ENCODE peak calls at places on chromosomes 2 and 18, in six cellular contexts. R, Q, J, M, N and U are unnamed samples.
A peak's percentile ranks its signal among the peaks of the same experiment; 100 is the strongest.

GRCh38 chr2:202035089-202035940 is 1.7 kb downstream of the FZD7 start:
- DNase-seq in Q (peak; percentile 82), R (peak; percentile 87), N (peak; percentile 10), J (peak; percentile 54), M (no peak), U (peak; percentile 74)

GRCh38 chr2:135637456-135638087 is 104.1 kb upstream of the UBXN4 start:
- DNase-seq in M (no peak), Q (no peak), N (no peak), R (no peak), J (no peak), U (no peak)

GRCh38 chr2:216700088-216700567 is 4.8 kb upstream of the IGFBP5 start:
- DNase-seq in Q (no peak), N (no peak), M (no peak), R (no peak), J (no peak), U (no peak)

GRCh38 chr2:221635949-221636348 is 63.8 kb upstream of the EPHA4 start:
- DNase-seq in Q (peak; percentile 25), J (no peak), M (no peak), R (no peak), N (no peak), U (no peak)

GRCh38 chr18:11989966-11990380 is 8.7 kb downstream of the IMPA2 start:
- DNase-seq in Q (peak; percentile 42), M (no peak), R (no peak), J (no peak), N (no peak), U (no peak)

GRCh38 chr2:129408570-129408969 is 570.9 kb upstream of the RAB6C start:
- DNase-seq in J (no peak), Q (no peak), R (no peak), N (no peak), M (no peak), U (no peak)

GRCh38 chr18:62525611-62526010 is 2.8 kb downstream of the ZCCHC2 start:
- DNase-seq in R (no peak), Q (no peak), J (no peak), N (no peak), M (no peak), U (no peak)

GRCh38 chr2:171084128-171084527 is 76.6 kb downstream of the TLK1 start:
- DNase-seq in J (no peak), Q (peak; percentile 16), N (no peak), R (no peak), M (no peak), U (no peak)

GRCh38 chr18:78526923-78527775 is 452.5 kb upstream of the SALL3 start:
- DNase-seq in J (peak; percentile 55), Q (no peak), R (no peak), N (no peak), M (no peak), U (peak; percentile 11)

GRCh38 chr2:186543561-186544131 is 46.2 kb upstream of the ITGAV start:
- DNase-seq in M (no peak), Q (peak; percentile 49), R (peak; percentile 80), J (no peak), N (peak; percentile 52), U (no peak)

GRCh38 chr2:133919285-133919684 is 334.6 kb upstream of the MGAT5 start:
- DNase-seq in R (peak; percentile 31), Q (no peak), J (no peak), M (no peak), N (peak; percentile 26), U (no peak)

GRCh38 chr18:22032392-22032961 is 136.9 kb upstream of the GATA6 start:
- DNase-seq in M (no peak), J (no peak), Q (peak; percentile 93), R (peak; percentile 92), N (peak; percentile 91), U (peak; percentile 8)

GRCh38 chr18:48975817-48976649 is 25.3 kb upstream of the SMAD7 start:
- DNase-seq in N (peak; percentile 61), R (peak; percentile 57), J (no peak), Q (peak; percentile 81), M (no peak), U (peak; percentile 62)

GRCh38 chr2:209138079-209138478 is 285.8 kb upstream of the MAP2 start:
- DNase-seq in R (no peak), J (no peak), M (no peak), Q (peak; percentile 76), N (no peak), U (no peak)

GRCh38 chr2:118641711-118642110 is 205.7 kb downstream of the EN1 start:
- DNase-seq in N (peak; percentile 27), R (no peak), M (no peak), J (no peak), Q (no peak), U (no peak)

GRCh38 chr2:240556553-240557100 is 1.2 kb downstream of the ANKMY1 start:
- DNase-seq in N (peak; percentile 44), R (peak; percentile 37), J (peak; percentile 82), Q (peak; percentile 86), M (no peak), U (no peak)

GRCh38 chr2:240224676-240225075 is 84.2 kb upstream of the OTOS start:
- DNase-seq in J (no peak), Q (no peak), R (peak; percentile 84), N (peak; percentile 97), M (no peak), U (no peak)

GRCh38 chr2:223723954-223724411 is 113.4 kb downstream of the AP1S3 start:
- DNase-seq in J (peak; percentile 87), Q (peak; percentile 97), N (peak; percentile 6), M (no peak), R (no peak), U (no peak)

GRCh38 chr2:223724831-223725230 is 112.6 kb downstream of the AP1S3 start:
- DNase-seq in M (no peak), R (peak; percentile 48), N (no peak), Q (peak; percentile 51), J (no peak), U (no peak)

GRCh38 chr2:223725494-223725893 is 111.9 kb downstream of the AP1S3 start:
- DNase-seq in J (peak; percentile 89), R (peak; percentile 99), M (peak; percentile 80), Q (peak; percentile 97), N (peak; percentile 95), U (peak; percentile 80)

GRCh38 chr2:223722226-223722625 is 115.2 kb downstream of the AP1S3 start:
- DNase-seq in Q (no peak), R (no peak), M (no peak), J (no peak), N (no peak), U (no peak)

GRCh38 chr2:223725986-223726970 is 111.1 kb downstream of the AP1S3 start:
- DNase-seq in M (no peak), R (no peak), N (peak; percentile 40), J (no peak), Q (peak; percentile 46), U (no peak)
- H2BK120ac ChIP-seq in M (peak overlapping the region; percentile 75), R (peak overlapping the region; percentile 97), N (peak overlapping the region; percentile 54), J (no peak overlapping the region), Q (no peak overlapping the region), U (no peak overlapping the region)

GRCh38 chr2:196601430-196602306 is 37.8 kb upstream of the CCDC150 start:
- DNase-seq in R (peak; percentile 97), M (no peak), Q (peak; percentile 52), J (no peak), N (peak; percentile 90), U (no peak)
- H2BK120ac ChIP-seq in R (peak overlapping the region; percentile 77), M (no peak overlapping the region), Q (no peak overlapping the region), J (no peak overlapping the region), N (no peak overlapping the region), U (no peak overlapping the region)

GRCh38 chr2:99861376-99861760 is 281.0 kb downstream of the AFF3 start:
- DNase-seq in R (peak; percentile 66), Q (no peak), N (no peak), M (no peak), J (no peak), U (no peak)

GRCh38 chr2:99858951-99859596 is 283.3 kb downstream of the AFF3 start:
- DNase-seq in R (peak; percentile 83), Q (no peak), N (no peak), M (no peak), J (no peak), U (no peak)

GRCh38 chr2:99856119-99856518 is 286.3 kb downstream of the AFF3 start:
- DNase-seq in M (no peak), J (no peak), R (no peak), N (no peak), Q (no peak), U (no peak)

GRCh38 chr2:99860720-99861375 is 281.5 kb downstream of the AFF3 start:
- DNase-seq in M (no peak), R (peak; percentile 36), Q (no peak), J (no peak), N (no peak), U (no peak)

GRCh38 chr2:99857867-99858444 is 284.4 kb downstream of the AFF3 start:
- DNase-seq in J (no peak), M (no peak), R (no peak), Q (no peak), N (no peak), U (no peak)
- H2BK120ac ChIP-seq in J (no peak overlapping the region), M (no peak overlapping the region), R (peak overlapping the region; percentile 93), Q (no peak overlapping the region), N (no peak overlapping the region), U (no peak overlapping the region)

DNA sequence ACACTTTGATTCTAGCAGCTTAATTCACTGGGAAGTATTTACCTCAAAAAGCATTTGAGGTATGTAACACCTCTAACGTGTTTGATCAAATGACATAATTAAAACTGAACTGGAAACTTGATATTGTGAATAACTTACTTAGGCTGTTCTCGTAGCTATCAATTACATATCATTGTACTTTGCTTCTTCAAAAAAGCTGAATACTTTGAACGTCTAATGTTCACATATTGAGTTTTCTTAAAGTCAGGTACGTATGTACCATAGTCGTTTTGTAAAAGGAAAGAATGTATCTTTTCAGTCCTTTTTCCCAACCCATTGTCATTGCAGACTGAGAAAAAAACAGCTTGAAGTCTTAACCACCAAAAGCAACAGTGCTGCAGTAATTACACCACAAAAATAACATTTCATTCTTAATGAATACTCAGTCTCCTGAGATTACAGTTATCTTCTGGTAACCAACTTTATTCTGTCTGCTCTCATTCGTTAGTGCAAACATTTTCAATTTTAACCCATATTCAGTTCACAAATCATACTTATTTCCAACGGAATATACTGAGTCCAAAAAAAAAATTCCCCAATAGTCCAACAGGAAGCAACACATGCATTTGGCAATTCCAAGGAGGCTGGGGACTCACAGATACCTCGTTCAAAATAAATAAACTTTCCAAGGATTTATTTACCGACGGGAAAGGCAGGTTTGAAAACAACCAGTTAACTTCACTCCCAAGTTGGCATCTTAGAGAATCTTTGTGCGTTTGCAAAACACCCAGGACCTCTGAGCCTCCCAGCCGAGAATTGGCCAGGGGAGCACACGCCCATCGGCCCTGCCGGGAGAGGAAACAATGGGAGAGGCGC is 1.1 kb downstream of the CHN1 start:
- DNase-seq in Q (peak; percentile 79), J (peak; percentile 62), M (no peak), R (no peak), N (peak; percentile 16), U (no peak)
- H2BK120ac ChIP-seq in Q (no peak overlapping the region), J (no peak overlapping the region), M (no peak overlapping the region), R (no peak overlapping the region), N (no peak overlapping the region), U (no peak overlapping the region)